ENCODE peak calls at places on chromosomes 2 and 18, in four cellular contexts. A is HepG2, C is K562, Z is GM12878. E is an unnamed sample.

GRCh38 chr2:134276381-134277172 is 22.7 kb downstream of the MGAT5 start:
- DNase-seq in A (no peak), C (no peak), Z (no peak), E (no peak)

GRCh38 chr2:74917702-74918619 is 40.5 kb upstream of the POLE4 start:
- DNase-seq in A (peak; percentile 91), C (no peak), Z (no peak), E (no peak)

GRCh38 chr2:137947714-137948336 is 16.4 kb upstream of the HNMT start:
- DNase-seq in A (peak; percentile 79), C (peak; percentile 81), Z (no peak), E (peak; percentile 67)

GRCh38 chr2:136116813-136117390 is 1.0 kb downstream of the CXCR4 start:
- DNase-seq in A (no peak), C (no peak), Z (no peak), E (peak; percentile 29)

GRCh38 chr2:146129231-146129630 is 1609.3 kb upstream of the ZEB2 start:
- DNase-seq in A (no peak), C (no peak), Z (no peak), E (no peak)

GRCh38 chr18:52160652-52161051 is 179.3 kb upstream of the DCC start:
- DNase-seq in A (no peak), C (no peak), Z (no peak), E (no peak)

GRCh38 chr2:120244656-120245519 is 7.8 kb upstream of the RALB start:
- DNase-seq in A (no peak), C (no peak), Z (no peak), E (no peak)

GRCh38 chr2:132438650-132439030 is 22.0 kb downstream of the GPR39 start:
- DNase-seq in A (no peak), C (no peak), Z (no peak), E (no peak)

GRCh38 chr18:69906765-69907164 is 40.9 kb downstream of the CD226 start:
- DNase-seq in A (no peak), C (no peak), Z (no peak), E (no peak)

GRCh38 chr18:7626922-7627440 is 59.9 kb downstream of the PTPRM start:
- DNase-seq in A (peak; percentile 93), C (no peak), Z (no peak), E (no peak)

GRCh38 chr2:62577994-62578836 is 72.2 kb upstream of the TMEM17 start:
- DNase-seq in A (peak; percentile 96), C (no peak), Z (no peak), E (no peak)

GRCh38 chr2:62573137-62573731 is 67.2 kb upstream of the TMEM17 start:
- DNase-seq in A (no peak), C (no peak), Z (no peak), E (no peak)

GRCh38 chr2:62576276-62576939 is 70.4 kb upstream of the TMEM17 start:
- DNase-seq in A (no peak), C (no peak), Z (no peak), E (no peak)

DNA sequence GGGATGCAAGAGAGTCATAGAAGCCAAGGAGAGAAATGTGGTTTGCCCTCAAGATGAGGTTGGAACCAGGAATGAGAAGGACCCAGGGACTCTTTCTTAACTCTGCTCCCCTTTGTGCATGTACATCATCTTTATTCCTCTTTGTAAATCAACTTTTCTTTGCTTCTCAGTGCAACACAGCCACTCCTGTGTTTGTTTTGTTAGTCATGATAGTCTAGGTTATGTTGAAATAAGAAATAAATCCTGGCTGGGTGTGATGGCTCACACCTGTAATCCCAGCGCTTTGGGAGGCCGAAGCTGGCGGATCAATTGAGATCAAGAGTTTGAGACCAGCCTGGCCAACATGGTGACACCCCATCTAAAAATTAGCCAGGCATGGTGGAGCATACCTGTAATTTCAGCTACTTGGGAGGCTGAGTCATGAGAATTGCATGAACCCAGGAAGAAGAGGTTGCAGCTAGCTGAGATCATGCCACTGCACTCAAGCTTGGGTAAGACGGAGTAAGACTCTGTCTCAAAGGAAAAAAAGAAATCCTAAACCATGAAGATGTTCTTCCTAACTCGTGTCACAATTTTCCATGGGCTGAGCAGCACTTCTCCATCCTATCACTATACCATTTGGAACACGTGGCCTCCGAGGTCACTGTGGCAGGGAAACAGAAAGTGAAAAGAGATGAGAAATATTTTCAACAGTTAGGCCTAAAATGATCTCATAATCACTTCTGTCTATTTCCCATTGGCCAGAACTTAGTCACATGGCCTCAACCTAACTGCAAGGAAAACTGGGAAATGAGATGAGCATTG is 73.0 kb upstream of the TMEM17 start:
- DNase-seq in A (peak; percentile 76), C (no peak), Z (no peak), E (no peak)
- TF ChIP-seq MAX in A (no peak), C (no peak), Z (no peak), E (no peak)

GRCh38 chr18:56470679-56471345 is 167.6 kb downstream of the TXNL1 start:
- DNase-seq in A (no peak), C (no peak), Z (no peak), E (no peak)

GRCh38 chr18:56473400-56474059 is 164.9 kb downstream of the TXNL1 start:
- DNase-seq in A (no peak), C (peak; percentile 57), Z (no peak), E (no peak)

GRCh38 chr18:56469582-56469981 is 168.8 kb downstream of the TXNL1 start:
- DNase-seq in A (no peak), C (no peak), Z (no peak), E (no peak)

DNA sequence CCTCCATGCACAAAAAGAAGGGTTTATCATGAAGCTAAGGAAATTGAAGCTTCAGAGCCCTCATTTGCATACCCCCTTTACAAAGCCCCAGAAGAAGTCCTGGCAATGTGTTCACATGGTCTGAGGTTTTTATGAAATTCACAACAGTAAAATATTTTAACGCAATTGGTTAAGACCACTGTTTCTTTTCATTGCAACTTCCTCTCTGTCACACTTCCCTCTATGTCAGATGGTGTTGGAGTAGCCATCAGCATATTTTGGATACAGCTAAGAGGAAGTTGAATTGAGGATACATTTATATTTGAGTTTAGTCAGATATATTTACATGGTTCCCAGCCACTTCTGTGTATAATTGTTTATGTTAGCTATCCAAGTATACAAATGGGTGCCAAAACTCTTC is 170.0 kb downstream of the TXNL1 start:
- DNase-seq in A (no peak), C (no peak), Z (no peak), E (no peak)
- TF ChIP-seq NR2C2 in A (no peak), C (no peak), Z (no peak), E (no peak)

DNA sequence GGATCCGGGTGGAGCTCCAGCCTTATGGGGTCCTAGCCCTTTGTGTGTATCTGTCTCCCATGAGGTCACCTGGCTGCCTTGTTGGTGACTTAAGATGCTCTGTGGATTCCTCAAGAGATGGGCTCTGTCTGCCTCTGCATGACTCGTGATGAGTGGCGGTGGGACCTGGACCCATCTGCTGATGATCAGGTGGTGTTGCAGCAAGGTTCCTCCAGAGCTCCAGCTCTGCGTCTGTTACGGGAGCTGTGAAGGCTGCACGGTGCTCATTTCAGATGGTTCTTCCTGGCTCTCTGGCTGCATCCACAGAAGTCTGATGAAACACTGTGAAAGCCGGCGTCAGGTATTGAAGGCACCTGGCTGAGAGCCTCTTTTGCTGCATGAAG is 2.4 kb downstream of the AGAP1 start:
- DNase-seq in A (no peak), C (no peak), Z (no peak), E (no peak)
- TF ChIP-seq MAX in A (no peak), C (no peak), Z (no peak), E (no peak)

GRCh38 chr18:60554961-60555360 is 182.4 kb upstream of the MC4R start:
- DNase-seq in A (no peak), C (no peak), Z (no peak), E (no peak)
- TF ChIP-seq NR2C2 in A (no peak), C (no peak), Z (no peak), E (no peak)

GRCh38 chr2:217964658-217965161 is 38.1 kb downstream of the TNS1 start:
- DNase-seq in A (no peak), C (no peak), Z (no peak), E (no peak)
- TF ChIP-seq MAX in A (no peak), C (no peak), Z (no peak), E (no peak)

GRCh38 chr18:59671533-59671932 is 25.7 kb downstream of the CCBE1 start:
- DNase-seq in A (no peak), C (no peak), Z (no peak), E (no peak)
- TF ChIP-seq NR2C2 in A (no peak), C (no peak), Z (no peak), E (no peak)

DNA sequence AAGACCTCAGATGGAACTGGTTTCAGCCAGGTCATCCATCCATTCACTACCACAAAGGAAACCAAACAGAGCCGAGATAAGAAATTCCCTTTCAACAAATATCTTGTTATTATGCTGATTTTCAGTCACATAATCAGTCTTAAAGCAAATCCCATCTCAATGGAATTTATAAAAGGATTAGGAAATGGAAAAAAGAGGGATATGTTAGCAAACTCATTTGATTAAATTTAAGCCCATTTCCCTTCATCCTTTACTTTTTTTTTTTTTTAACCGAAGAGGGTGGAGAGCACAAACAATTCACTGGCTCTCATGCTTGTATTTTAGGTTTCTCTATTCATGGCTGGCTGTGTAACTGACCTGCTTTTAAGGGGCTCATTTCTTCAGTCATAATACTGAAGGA is 109.0 kb upstream of the GATA6 start:
- DNase-seq in A (no peak), C (no peak), Z (no peak), E (no peak)
- TF ChIP-seq MAX in A (no peak), C (no peak), Z (no peak), E (no peak)

GRCh38 chr2:142718731-142719130 is 158.7 kb upstream of the KYNU start:
- DNase-seq in A (no peak), C (no peak), Z (no peak), E (no peak)

GRCh38 chr2:142722569-142722968 is 154.9 kb upstream of the KYNU start:
- DNase-seq in A (no peak), C (no peak), Z (no peak), E (no peak)

GRCh38 chr2:142723236-142723635 is 154.2 kb upstream of the KYNU start:
- DNase-seq in A (no peak), C (no peak), Z (no peak), E (no peak)

GRCh38 chr2:142722086-142722485 is 155.4 kb upstream of the KYNU start:
- DNase-seq in A (no peak), C (no peak), Z (no peak), E (no peak)

GRCh38 chr2:142721015-142721414 is 156.4 kb upstream of the KYNU start:
- DNase-seq in A (no peak), C (no peak), Z (no peak), E (no peak)
- TF ChIP-seq NR2C2 in A (no peak), C (no peak), Z (no peak), E (no peak)

E was measured in WTC11.